ENCODE peak calls at places on chromosomes 16 and 17, in four cellular contexts. Y is esophagus squamous epithelium, N is HCT116, K is brain microvascular endothelial cell. X is an unnamed sample.
A peak's percentile ranks its signal among the peaks of the same experiment; 100 is the strongest.

GRCh38 chr17:81409190-81409935 is 14.1 kb downstream of the BAHCC1 start:
- DNase-seq in Y (no peak), K (no peak), N (no peak), X (no peak)

GRCh38 chr17:78933959-78934568 is 8.9 kb upstream of the TIMP2 start:
- DNase-seq in Y (peak; percentile 52), N (no peak), K (peak; percentile 98), X (no peak)

GRCh38 chr17:40480501-40481003 is 20.9 kb downstream of the TNS4 start:
- DNase-seq in Y (no peak), N (no peak), K (no peak), X (no peak)

GRCh38 chr16:11112723-11113348 is 143.2 kb downstream of the SOCS1 start:
- DNase-seq in Y (no peak), K (no peak), N (no peak), X (no peak)

GRCh38 chr17:42193216-42194132 is 820 bp downstream of the GHDC start:
- DNase-seq in Y (no peak), K (no peak), N (no peak), X (no peak)

GRCh38 chr17:78474631-78475146 is 96.2 kb downstream of the PGS1 start:
- DNase-seq in N (no peak), K (no peak), Y (no peak), X (peak; percentile 66)

GRCh38 chr17:15273141-15273793 is 8.1 kb upstream of the PMP22 start:
- DNase-seq in Y (no peak), K (peak; percentile 93), N (no peak), X (no peak)

GRCh38 chr17:67253379-67253778 is 8.4 kb upstream of the HELZ start:
- DNase-seq in Y (no peak), K (no peak), N (no peak), X (no peak)

GRCh38 chr17:80639658-80640057 is 95.0 kb downstream of the RPTOR start:
- DNase-seq in N (no peak), Y (no peak), K (no peak), X (no peak)

GRCh38 chr17:78528541-78528940 is 48.7 kb downstream of the DNAH17 start:
- DNase-seq in Y (no peak), K (no peak), N (no peak), X (no peak)

GRCh38 chr17:60223456-60223855 is 73.7 kb downstream of the CA4 start:
- DNase-seq in N (no peak), Y (no peak), K (no peak), X (no peak)

GRCh38 chr17:68329331-68329730 is 38.0 kb downstream of the ARSG start:
- DNase-seq in Y (no peak), N (no peak), K (no peak), X (no peak)

GRCh38 chr17:68325961-68326360 is 34.7 kb downstream of the ARSG start:
- DNase-seq in N (no peak), Y (no peak), K (no peak), X (no peak)

GRCh38 chr17:68326681-68327080 is 35.4 kb downstream of the ARSG start:
- DNase-seq in Y (no peak), K (peak; percentile 21), N (no peak), X (no peak)

GRCh38 chr17:68328676-68329075 is 37.4 kb downstream of the ARSG start:
- DNase-seq in Y (no peak), N (no peak), K (no peak), X (no peak)

GRCh38 chr17:68327823-68328557 is 36.7 kb downstream of the ARSG start:
- DNase-seq in K (no peak), Y (no peak), N (no peak), X (no peak)
- TF ChIP-seq CTCF in K (peak; percentile 34), Y (no peak), N (peak; percentile 13), X (peak; percentile 43)

DNA sequence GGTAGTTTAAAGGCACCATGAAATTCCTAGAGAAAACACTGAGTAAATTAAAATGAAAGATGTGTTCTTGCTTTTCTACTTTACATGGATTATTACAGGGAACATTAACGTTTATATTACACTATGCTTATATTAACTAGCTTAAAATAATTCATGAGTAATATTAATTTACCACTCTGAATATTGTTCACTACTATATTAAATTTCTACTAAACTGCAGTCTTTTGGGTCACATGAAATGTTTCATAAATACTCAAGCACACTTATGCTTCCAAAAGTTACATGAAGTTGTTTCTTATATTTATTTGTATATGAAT is 3.4 kb upstream of the MAP1LC3B start:
- DNase-seq in K (no peak), N (no peak), Y (no peak), X (no peak)
- H3K4me3 ChIP-seq in K (peak overlapping the region; percentile 13), N (no peak overlapping the region), Y (peak overlapping the region; percentile 45), X (no peak overlapping the region)

DNA sequence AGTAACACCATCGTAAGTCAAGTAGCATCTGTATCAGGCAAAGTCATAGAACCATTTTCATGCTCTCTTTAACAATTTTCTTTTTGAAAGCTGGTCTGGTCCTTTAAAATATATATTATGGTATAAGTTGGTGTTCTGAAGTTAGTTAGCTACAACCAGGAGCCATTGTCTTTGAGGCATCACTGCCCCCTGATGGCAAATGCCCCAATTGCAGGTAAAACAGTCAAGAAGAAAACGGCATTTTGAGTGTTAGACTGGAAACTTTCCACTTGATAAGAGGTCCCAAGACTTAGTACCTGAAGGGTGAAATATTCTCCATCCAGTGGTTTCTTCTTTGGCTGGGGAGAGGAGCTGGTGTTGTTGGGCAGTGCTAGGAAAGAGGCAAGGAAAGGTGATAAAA is 14.1 kb downstream of the TP53 start:
- DNase-seq in Y (no peak), N (no peak), K (no peak), X (no peak)
- TF ChIP-seq CTCF in Y (no peak), N (no peak), K (peak; percentile 62), X (peak; percentile 53)

DNA sequence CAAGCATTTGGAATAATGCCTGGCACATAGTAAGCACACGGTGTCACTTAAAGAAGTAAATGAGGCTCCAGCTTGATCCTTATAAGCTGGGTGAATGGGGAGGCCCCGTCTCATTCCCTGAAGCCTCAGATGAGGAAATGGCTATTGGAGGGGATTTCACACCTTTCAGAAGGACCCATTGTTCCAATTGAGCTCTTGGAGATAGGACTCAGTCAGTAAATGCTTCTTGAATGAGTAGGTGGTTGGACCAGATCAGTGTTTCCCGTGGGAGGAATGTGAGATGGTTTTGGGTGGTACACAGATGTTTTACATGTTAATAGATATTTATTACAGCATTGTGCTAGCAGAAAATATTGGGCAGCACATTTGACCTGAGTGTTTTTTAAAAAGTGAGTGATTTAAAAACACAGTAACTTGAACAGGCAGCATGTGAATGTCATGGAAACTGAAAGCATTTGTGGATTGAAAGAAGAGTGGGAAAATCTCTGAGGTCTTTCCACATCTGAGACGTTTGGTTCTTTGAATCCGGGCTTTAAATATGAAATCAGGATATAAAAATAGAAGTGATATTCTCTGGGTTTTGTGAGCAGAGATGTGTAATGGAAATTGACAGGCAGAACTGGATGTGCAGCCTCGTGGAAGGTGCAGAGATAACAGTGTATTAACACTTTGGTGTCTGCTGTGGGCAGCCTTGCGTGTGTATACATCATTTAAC is 36.4 kb upstream of the ARHGAP17 start:
- DNase-seq in N (no peak), K (peak; percentile 69), Y (no peak), X (no peak)
- H3K4me3 ChIP-seq in N (no peak overlapping the region), K (no peak overlapping the region), Y (peak overlapping the region; percentile 40), X (no peak overlapping the region)

DNA sequence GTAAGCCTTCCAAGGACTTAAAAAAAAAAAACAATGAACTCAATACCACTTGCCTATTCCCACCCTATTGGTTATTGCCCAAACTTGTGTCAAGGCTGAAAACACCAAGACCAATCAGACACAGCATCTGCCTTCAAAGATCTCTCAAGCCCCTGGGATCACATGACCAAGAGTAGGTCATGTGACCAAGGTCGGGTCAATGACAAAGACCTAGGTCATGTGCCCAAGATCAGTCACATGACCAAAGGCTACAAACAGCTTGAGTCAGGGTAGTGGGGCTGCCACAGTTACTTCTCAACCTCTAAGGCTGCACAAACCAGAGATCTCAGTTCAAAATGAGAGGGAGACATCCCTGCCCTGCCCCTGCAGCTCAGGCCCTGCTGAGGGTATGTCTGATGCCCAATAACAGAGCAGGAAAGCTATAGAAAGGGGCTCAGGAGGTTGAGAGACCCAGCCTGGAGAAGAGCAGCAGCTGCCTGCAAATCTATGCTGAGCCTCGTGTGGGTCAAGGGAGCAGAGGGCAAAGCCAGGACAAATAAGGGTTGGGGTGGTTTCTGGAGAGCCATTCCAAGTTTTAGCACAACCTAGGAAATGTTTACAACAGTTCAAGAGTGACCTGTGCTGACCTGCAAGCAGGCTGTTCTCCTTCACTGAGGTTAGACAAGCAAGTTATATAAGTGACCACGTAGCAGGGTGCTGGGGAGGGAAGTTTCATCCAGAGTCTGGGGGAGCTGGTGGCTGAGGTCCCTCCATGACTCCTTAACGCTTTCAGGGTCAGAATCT is 48.8 kb downstream of the PIMREG start:
- DNase-seq in Y (no peak), N (no peak), K (no peak), X (peak; percentile 15)
- TF ChIP-seq CTCF in Y (no peak), N (no peak), K (no peak), X (no peak)

GRCh38 chr17:51029568-51030463 is 90.9 kb downstream of the SPAG9 start:
- DNase-seq in N (no peak), Y (no peak), K (no peak), X (no peak)
- H3K4me3 ChIP-seq in N (no peak overlapping the region), Y (peak overlapping the region; percentile 49), K (no peak overlapping the region), X (no peak overlapping the region)

X was measured in GM12864.